ENCODE peak calls at places on chromosomes 12 and 14, in ten cellular contexts. R is T-helper 1 cell; S is foreskin melanocyte; X is stimulated activated CD4-positive, alpha-beta T cell treated with anti-CD3 and anti-CD28 coated beads, Interleukin-4, amount 100 ng/mL, for 48 hours; Z is T-helper 17 cell; C is GDM1; O is activated naive CD8-positive, alpha-beta T cell treated with anti-CD3 and anti-CD28 coated beads, Interleukin-2, amount 50 U/mL, for 24 hours; B is RPMI7951; M is astrocyte of the spinal cord; F is HL-60. N is an unnamed sample.

GRCh38 chr14:38866461-38866860 is 236.6 kb downstream of the SEC23A start:
- DNase-seq in R (no peak), S (no peak), X (no peak), Z (no peak), C (no peak), O (no peak), B (no peak), M (no peak), F (no peak), N (no peak)

GRCh38 chr14:95256776-95257060 is 63.0 kb downstream of the CLMN start:
- DNase-seq in R (no peak), S (no peak), X (no peak), Z (no peak), C (no peak), O (no peak), B (no peak), M (no peak), F (no peak), N (no peak)

GRCh38 chr14:55074662-55075061 is 23.2 kb downstream of the MAPK1IP1L start:
- DNase-seq in R (no peak), S (no peak), X (no peak), Z (no peak), C (no peak), O (no peak), B (no peak), M (peak), F (no peak), N (no peak)

GRCh38 chr14:65228436-65228835 is 126.1 kb upstream of the MAX start:
- DNase-seq in R (no peak), S (no peak), X (no peak), Z (no peak), C (no peak), O (no peak), B (peak), M (no peak), F (no peak), N (no peak)

GRCh38 chr12:2447861-2448260 is 346.9 kb upstream of the FKBP4 start:
- DNase-seq in R (no peak), S (no peak), X (no peak), Z (no peak), C (no peak), O (no peak), B (no peak), M (no peak), F (no peak), N (no peak)

GRCh38 chr14:62694075-62694474 is 351.2 kb downstream of the KCNH5 start:
- DNase-seq in R (no peak), S (no peak), X (no peak), Z (no peak), C (no peak), O (no peak), B (peak), M (peak), F (no peak), N (no peak)

GRCh38 chr14:70755655-70756054 is 53.7 kb downstream of the MAP3K9 start:
- DNase-seq in R (no peak), S (no peak), X (no peak), Z (no peak), C (no peak), O (no peak), B (no peak), M (peak), F (no peak), N (no peak)

GRCh38 chr14:55718551-55718950 is 138.5 kb downstream of the KTN1 start:
- DNase-seq in R (no peak), S (no peak), X (no peak), Z (no peak), C (no peak), O (no peak), B (no peak), M (no peak), F (no peak), N (no peak)

GRCh38 chr14:75264036-75264435 is 14.6 kb upstream of the FOS start:
- DNase-seq in R (no peak), S (no peak), X (no peak), Z (no peak), C (no peak), O (no peak), B (no peak), M (no peak), F (no peak), N (no peak)

GRCh38 chr12:92431146-92431545 is 271.6 kb upstream of the PLEKHG7 start:
- DNase-seq in R (no peak), S (no peak), X (no peak), Z (no peak), C (peak), O (peak), B (no peak), M (no peak), F (peak), N (no peak)

GRCh38 chr12:22312336-22312735 is 22.2 kb downstream of the ST8SIA1 start:
- DNase-seq in R (no peak), S (peak), X (no peak), Z (no peak), C (no peak), O (no peak), B (peak), M (peak), F (no peak), N (no peak)

GRCh38 chr14:99320105-99320572 is 48.1 kb upstream of the BCL11B start:
- DNase-seq in R (peak), S (peak), X (peak), Z (peak), C (peak), O (peak), B (peak), M (peak), F (peak), N (peak)

GRCh38 chr12:119642986-119643385 is 24.9 kb upstream of the PRKAB1 start:
- DNase-seq in R (no peak), S (no peak), X (no peak), Z (no peak), C (no peak), O (no peak), B (no peak), M (no peak), F (no peak), N (no peak)

N was measured in effector CD8-positive, alpha-beta T cell.